ENCODE peak calls at places on chromosomes 12 and 14, in nine cellular contexts. X is OCI-M1, Y is left lung, K is ovary, C is progenitor cell of endocrine pancreas, B is T-helper 1 cell, S is Ammon's horn, R is upper lobe of right lung, Z is prostate gland. D is an unnamed sample.

GRCh38 chr12:106048016-106048415 is 90.7 kb downstream of the NUAK1 start:
- DNase-seq in S (no peak), B (no peak), X (no peak), Y (no peak), Z (no peak), R (no peak), C (no peak), K (no peak), D (no peak)

GRCh38 chr12:104457746-104458644 is 1.2 kb downstream of the CHST11 start:
- DNase-seq in B (peak; percentile 53), X (no peak), R (peak; percentile 76), Y (peak; percentile 90), C (peak; percentile 19), S (no peak), K (peak; percentile 25), Z (no peak), D (peak; percentile 50)

GRCh38 chr12:21248679-21249078 is 86.0 kb downstream of the SLCO1A2 start:
- DNase-seq in X (peak; percentile 60), R (no peak), S (peak; percentile 7), B (no peak), K (no peak), C (no peak), Y (no peak), Z (no peak), D (no peak)

GRCh38 chr12:113961921-113962710 is 4.0 kb downstream of the RBM19 start:
- DNase-seq in K (no peak), Y (no peak), X (peak; percentile 5), C (no peak), Z (no peak), B (no peak), R (no peak), S (no peak), D (no peak)

GRCh38 chr14:101072945-101073597 is 169.5 kb upstream of the RTL1 start:
- DNase-seq in K (peak; percentile 73), B (no peak), X (peak; percentile 10), C (peak; percentile 41), Z (peak; percentile 84), Y (peak; percentile 83), R (peak; percentile 66), S (no peak), D (no peak)

GRCh38 chr14:105411985-105412767 is 7.5 kb upstream of the MTA1 start:
- DNase-seq in Y (peak; percentile 60), S (no peak), Z (no peak), R (no peak), C (no peak), X (no peak), K (no peak), B (no peak), D (no peak)

GRCh38 chr14:94011795-94012194 is 14.3 kb upstream of the OTUB2 start:
- DNase-seq in B (no peak), C (no peak), R (no peak), S (no peak), X (no peak), K (no peak), Y (no peak), Z (no peak), D (no peak)

GRCh38 chr12:111248221-111248620 is 120.7 kb downstream of the PHETA1 start:
- DNase-seq in B (no peak), K (no peak), Y (no peak), X (peak; percentile 44), R (peak; percentile 74), S (no peak), Z (no peak), C (no peak), D (no peak)

GRCh38 chr12:2341871-2342270 is 289.1 kb downstream of the CACNA1C start:
- DNase-seq in C (no peak), X (no peak), K (no peak), S (no peak), B (no peak), Y (no peak), Z (no peak), R (no peak), D (no peak)

GRCh38 chr14:77186911-77187648 is 5.5 kb downstream of the TMEM63C start:
- DNase-seq in S (no peak), C (no peak), X (no peak), B (no peak), Y (no peak), K (peak; percentile 29), R (no peak), Z (no peak), D (no peak)

GRCh38 chr12:71158361-71158882 is 623 bp upstream of the TSPAN8 start:
- DNase-seq in S (no peak), X (no peak), B (no peak), Z (no peak), C (no peak), Y (no peak), K (no peak), R (no peak), D (no peak)

GRCh38 chr12:29072631-29073030 is 76.4 kb upstream of the FAR2 start:
- DNase-seq in C (no peak), Z (no peak), R (no peak), B (no peak), X (no peak), S (no peak), Y (no peak), K (no peak), D (no peak)

D was measured in effector CD4-positive, alpha-beta T cell.